ENCODE peak calls at places on chromosomes 7 and 10, in eight cellular contexts. M is fibroblast of the conjunctiva; W is T-cell; V is Right ventricle myocardium inferior; P is stimulated activated CD4-positive, alpha-beta T cell treated with anti-CD3 and anti-CD28 coated beads, Interleukin-15, amount 100 ng/mL, for 1 hour; L is A549; X is CD8-positive, alpha-beta memory T cell; T is SHP77. R is an unnamed sample.

GRCh38 chr10:69904533-69904932 is 102.8 kb downstream of the COL13A1 start:
- DNase-seq in X (no peak), L (no peak), P (no peak), W (no peak), M (no peak), V (no peak), T (no peak), R (no peak)

GRCh38 chr10:89426230-89426868 is 12.0 kb downstream of the IFIT5 start:
- DNase-seq in T (no peak), W (no peak), V (no peak), X (no peak), L (peak), M (peak), P (no peak), R (peak)

GRCh38 chr10:113520606-113521481 is 32.0 kb upstream of the HABP2 start:
- DNase-seq in X (no peak), L (peak), V (no peak), W (no peak), T (peak), P (no peak), M (peak), R (peak)

GRCh38 chr7:101814081-101814995 is 3.1 kb upstream of the CUX1 start:
- DNase-seq in L (peak), T (no peak), P (peak), V (peak), M (no peak), W (peak), X (peak), R (peak)

GRCh38 chr10:95211606-95212279 is 17.7 kb downstream of the ACSM6 start:
- DNase-seq in P (no peak), L (no peak), T (no peak), X (no peak), V (no peak), M (no peak), W (no peak), R (no peak)

GRCh38 chr10:119208553-119208940 is 1.2 kb downstream of the GRK5 start:
- DNase-seq in M (no peak), P (no peak), W (no peak), L (no peak), X (peak), V (no peak), T (no peak), R (no peak)

GRCh38 chr7:140656548-140657515 is 15.9 kb upstream of the ADCK2 start:
- DNase-seq in V (no peak), W (no peak), T (no peak), M (no peak), P (no peak), L (no peak), X (peak), R (peak)

GRCh38 chr7:94656925-94657731 is 1.2 kb upstream of the SGCE start:
- DNase-seq in M (no peak), T (peak), W (peak), P (no peak), X (peak), V (no peak), L (peak), R (peak)

GRCh38 chr10:61822781-61823230 is 78.7 kb upstream of the ARID5B start:
- DNase-seq in V (no peak), T (no peak), M (no peak), X (no peak), P (no peak), W (no peak), L (no peak), R (peak)

GRCh38 chr7:52689912-52690311 is 345.5 kb upstream of the POM121L12 start:
- DNase-seq in T (no peak), V (no peak), M (no peak), W (no peak), L (no peak), P (no peak), X (no peak), R (no peak)

GRCh38 chr7:116150588-116150987 is 59.8 kb upstream of the TES start:
- DNase-seq in V (no peak), X (no peak), P (no peak), L (no peak), T (no peak), W (no peak), M (no peak), R (no peak)

GRCh38 chr10:48506147-48506917 is 98.5 kb downstream of the ARHGAP22 start:
- DNase-seq in X (no peak), P (no peak), M (peak), W (no peak), V (no peak), T (no peak), L (peak), R (peak)

GRCh38 chr10:117699436-117700075 is 157.0 kb downstream of the EMX2 start:
- DNase-seq in P (no peak), X (no peak), T (no peak), V (no peak), W (no peak), M (no peak), L (no peak), R (no peak)

GRCh38 chr7:28608226-28608625 is 195.9 kb downstream of the CREB5 start:
- DNase-seq in W (no peak), V (no peak), P (no peak), L (no peak), T (no peak), M (no peak), X (no peak), R (no peak)

GRCh38 chr10:788796-789748 is 99.6 kb upstream of the DIP2C start:
- DNase-seq in M (peak), X (peak), V (peak), W (peak), T (peak), P (no peak), L (peak), R (peak)

GRCh38 chr7:46637793-46638735 is 717.0 kb upstream of the IGFBP3 start:
- DNase-seq in P (no peak), M (no peak), T (no peak), L (no peak), X (no peak), V (no peak), W (no peak), R (no peak)

GRCh38 chr7:108246227-108246837 is 116.2 kb upstream of the LAMB4 start:
- DNase-seq in X (no peak), M (peak), V (no peak), T (peak), P (no peak), L (peak), W (no peak), R (peak)

GRCh38 chr10:22230331-22230833 is 12.6 kb upstream of the EBLN1 start:
- DNase-seq in M (peak), V (no peak), X (peak), P (no peak), W (peak), T (peak), L (peak), R (peak)